ENCODE peak calls at places on chromosomes 4 and X, in ten cellular contexts. U is stomach; C is cardiac muscle cell; H is uterus; A is tibial nerve; X is SJSA1; E is Peyer's patch; N is CD8-positive, alpha-beta memory T cell; O is heart left ventricle; M is CD4-positive, alpha-beta memory T cell. D is an unnamed sample.
A peak's percentile ranks its signal among the peaks of the same experiment; 100 is the strongest.

GRCh38 chr4:140870427-140870826 is 114.2 kb upstream of the TBC1D9 start:
- DNase-seq in E (no peak), M (no peak), A (no peak), C (no peak), H (no peak), X (no peak), N (no peak), O (no peak), U (no peak), D (no peak)

GRCh38 chr4:107196312-107196711 is 160.2 kb upstream of the DKK2 start:
- DNase-seq in O (no peak), A (no peak), E (no peak), M (no peak), C (no peak), X (no peak), H (no peak), N (no peak), U (no peak), D (no peak)

GRCh38 chr4:85774000-85774399 is 299.1 kb downstream of the ARHGAP24 start:
- DNase-seq in C (no peak), O (no peak), X (no peak), M (no peak), A (no peak), H (no peak), U (no peak), E (no peak), N (no peak), D (no peak)

GRCh38 chr4:83238849-83239248 is 45.7 kb downstream of the COQ2 start:
- DNase-seq in O (no peak), N (no peak), C (no peak), H (no peak), M (no peak), A (no peak), E (no peak), U (no peak), X (no peak), D (no peak)

GRCh38 chr4:163666335-163666888 is 171.9 kb downstream of the TMA16 start:
- DNase-seq in H (no peak), O (no peak), U (no peak), N (no peak), A (no peak), C (no peak), X (no peak), E (no peak), M (no peak), D (no peak)

GRCh38 chr4:156774422-156774821 is 197.2 kb downstream of the PDGFC start:
- DNase-seq in H (peak; percentile 20), C (peak; percentile 87), E (no peak), X (peak; percentile 38), A (no peak), M (no peak), U (no peak), N (no peak), O (no peak), D (no peak)

GRCh38 chrX:154477891-154478477 is 1.1 kb downstream of the LAGE3 start:
- DNase-seq in U (no peak), E (no peak), X (no peak), C (no peak), A (no peak), N (no peak), H (no peak), M (no peak), O (no peak), D (no peak)

GRCh38 chr4:186719925-186720694 is 3.5 kb downstream of the FAT1 start:
- DNase-seq in O (no peak), X (no peak), A (no peak), M (no peak), C (peak; percentile 70), H (no peak), N (no peak), U (no peak), E (no peak), D (no peak)

GRCh38 chrX:9642270-9642995 is 123.2 kb downstream of the GPR143 start:
- DNase-seq in M (no peak), H (no peak), N (peak; percentile 8), X (no peak), E (no peak), U (no peak), O (no peak), C (no peak), A (no peak), D (no peak)

GRCh38 chrX:103663921-103664320 is 22.6 kb downstream of the MORF4L2 start:
- DNase-seq in N (no peak), O (no peak), A (no peak), E (no peak), C (no peak), M (no peak), X (no peak), H (no peak), U (no peak), D (no peak)

GRCh38 chr4:94605241-94605640 is 152.5 kb upstream of the BMPR1B start:
- DNase-seq in A (no peak), C (peak; percentile 65), O (no peak), E (no peak), U (no peak), X (no peak), N (no peak), M (no peak), H (no peak), D (peak; percentile 85)

GRCh38 chr4:26909369-26909768 is 48.7 kb downstream of the STIM2 start:
- DNase-seq in H (no peak), O (no peak), U (no peak), X (no peak), A (no peak), E (no peak), C (peak; percentile 21), M (no peak), N (no peak), D (peak; percentile 14)

GRCh38 chr4:4376074-4376473 is 10.8 kb upstream of the NSG1 start:
- DNase-seq in E (no peak), C (no peak), M (no peak), U (no peak), N (no peak), A (no peak), X (no peak), H (no peak), O (no peak), D (no peak)

GRCh38 chr4:48340276-48340904 is 939 bp upstream of the SLAIN2 start:
- DNase-seq in M (no peak), A (no peak), U (no peak), H (no peak), O (no peak), X (no peak), C (peak; percentile 75), E (no peak), N (no peak), D (no peak)

GRCh38 chr4:123974419-123975105 is 578.0 kb downstream of the SPRY1 start:
- DNase-seq in N (no peak), M (no peak), A (no peak), H (no peak), E (no peak), O (no peak), C (no peak), U (no peak), X (no peak), D (no peak)

GRCh38 chrX:131734621-131735020 is 190.7 kb downstream of the OR13H1 start:
- DNase-seq in A (no peak), C (no peak), U (peak; percentile 87), E (peak; percentile 79), N (peak; percentile 82), M (peak; percentile 74), X (no peak), O (no peak), H (peak; percentile 73), D (no peak)

GRCh38 chr4:168868044-168868855 is 141.8 kb downstream of the CBR4 start:
- DNase-seq in X (no peak), M (no peak), U (no peak), A (no peak), C (peak; percentile 82), E (no peak), O (no peak), H (no peak), N (no peak), D (peak; percentile 90)

GRCh38 chrX:120361906-120362305 is at the start of gene ATP1B4:
- DNase-seq in X (no peak), C (no peak), M (no peak), O (no peak), E (no peak), A (no peak), N (no peak), H (no peak), U (no peak), D (no peak)
- H3K4me3 ChIP-seq in X (no peak within 1 kb of the TSS), C (no peak within 1 kb of the TSS), M (no peak within 1 kb of the TSS), O (no peak within 1 kb of the TSS), E (no peak within 1 kb of the TSS), A (no peak within 1 kb of the TSS), N (no peak within 1 kb of the TSS), H (no peak within 1 kb of the TSS), U (no peak within 1 kb of the TSS), D (no peak within 1 kb of the TSS)

GRCh38 chr4:171288816-171289432 is 524.3 kb upstream of the GALNTL6 start:
- DNase-seq in C (no peak), N (no peak), O (no peak), E (no peak), M (no peak), U (no peak), A (no peak), X (no peak), H (no peak), D (no peak)
- H3K9me3 ChIP-seq in C (no peaks in the 10 kb centered on the region), N (no peaks in the 10 kb centered on the region), O (no peaks in the 10 kb centered on the region), E (no peaks in the 10 kb centered on the region), M (no peaks in the 10 kb centered on the region), U (no peaks in the 10 kb centered on the region), A (no peaks in the 10 kb centered on the region), X (no peaks in the 10 kb centered on the region), H (no peaks in the 10 kb centered on the region), D (peaks cover 2% of the 10 kb centered on the region)

GRCh38 chrX:133495464-133496391 is 80.4 kb upstream of the GPC4 start:
- DNase-seq in O (no peak), U (peak; percentile 29), E (no peak), H (peak; percentile 87), X (no peak), N (no peak), M (no peak), C (peak; percentile 64), A (peak; percentile 70), D (no peak)
- H3K4me3 ChIP-seq in O (no peak overlapping the region), U (no peak overlapping the region), E (no peak overlapping the region), H (no peak overlapping the region), X (no peak overlapping the region), N (no peak overlapping the region), M (no peak overlapping the region), C (no peak overlapping the region), A (no peak overlapping the region), D (no peak overlapping the region)

GRCh38 chr4:184450045-184450444 is 24.3 kb downstream of the IRF2 start:
- DNase-seq in N (no peak), C (peak; percentile 65), O (no peak), A (no peak), M (no peak), U (no peak), H (no peak), X (no peak), E (no peak), D (peak; percentile 46)

GRCh38 chr4:184451726-184452125 is 22.6 kb downstream of the IRF2 start:
- DNase-seq in E (no peak), C (no peak), O (no peak), H (no peak), N (no peak), U (no peak), X (no peak), M (no peak), A (no peak), D (no peak)

GRCh38 chr4:184453402-184454160 is 20.8 kb downstream of the IRF2 start:
- DNase-seq in H (no peak), U (peak; percentile 49), O (no peak), C (peak; percentile 82), X (no peak), E (peak; percentile 67), M (peak; percentile 54), N (peak; percentile 66), A (peak; percentile 19), D (peak; percentile 80)

GRCh38 chr4:184448828-184449227 is 25.5 kb downstream of the IRF2 start:
- DNase-seq in N (no peak), H (peak; percentile 61), U (no peak), E (peak; percentile 51), A (peak; percentile 60), O (no peak), C (peak; percentile 83), M (no peak), X (peak; percentile 66), D (peak; percentile 25)

GRCh38 chr4:184450743-184451142 is 23.6 kb downstream of the IRF2 start:
- DNase-seq in U (no peak), A (no peak), E (no peak), M (no peak), O (no peak), N (no peak), H (no peak), X (no peak), C (no peak), D (no peak)
- H3K9me3 ChIP-seq in U (no peaks in the 10 kb centered on the region), A (no peaks in the 10 kb centered on the region), E (no peaks in the 10 kb centered on the region), M (no peaks in the 10 kb centered on the region), O (no peaks in the 10 kb centered on the region), N (no peaks in the 10 kb centered on the region), H (no peaks in the 10 kb centered on the region), X (no peaks in the 10 kb centered on the region), C (no peaks in the 10 kb centered on the region), D (no peaks in the 10 kb centered on the region)